ENCODE peak calls at places on chromosomes 11 and 22, in ten cellular contexts. X is activated CD4-positive, alpha-beta T cell treated with anti-CD3 and anti-CD28 coated beads, Interleukin-2, amount 50 U/mL, for 4 hours; Y is stimulated activated CD8-positive, alpha-beta memory T cell treated with anti-CD3 and anti-CD28 coated beads, Interleukin-12 subunit alpha, Interleukin-12 subunit beta, amount 100 ng/mL, for 4 hours; P is HL-60; T is AG04450; Q is amniotic stem cell; G is A549; B is fibroblast of the aortic adventitia; F is GM20000; C is breast epithelium. M is an unnamed sample.

GRCh38 chr11:35812850-35813249 is 131.0 kb upstream of the LDLRAD3 start:
- DNase-seq in X (no peak), Y (no peak), P (no peak), T (no peak), Q (no peak), G (no peak), B (peak), F (no peak), C (no peak), M (no peak)

GRCh38 chr22:47032091-47032943 is 269.9 kb downstream of the TBC1D22A start:
- DNase-seq in X (no peak), Y (no peak), P (no peak), T (no peak), Q (no peak), G (no peak), B (no peak), F (no peak), C (no peak), M (no peak)

GRCh38 chr11:119409731-119410130 is 13.2 kb downstream of the THY1 start:
- DNase-seq in X (no peak), Y (no peak), P (no peak), T (no peak), Q (no peak), G (no peak), B (no peak), F (no peak), C (no peak), M (no peak)

GRCh38 chr11:95058622-95059021 is 8.1 kb upstream of the SRSF8 start:
- DNase-seq in X (no peak), Y (no peak), P (no peak), T (no peak), Q (no peak), G (no peak), B (no peak), F (no peak), C (no peak), M (no peak)

GRCh38 chr11:26297179-26297970 is 34.6 kb upstream of the ANO3 start:
- DNase-seq in X (no peak), Y (no peak), P (peak), T (peak), Q (no peak), G (peak), B (peak), F (peak), C (no peak), M (peak)

GRCh38 chr22:30573594-30574094 is 821 bp downstream of the GAL3ST1 start:
- DNase-seq in X (no peak), Y (no peak), P (no peak), T (no peak), Q (no peak), G (no peak), B (no peak), F (no peak), C (no peak), M (no peak)

GRCh38 chr11:95780544-95780943 is 9.0 kb downstream of the FAM76B start:
- DNase-seq in X (no peak), Y (no peak), P (no peak), T (no peak), Q (no peak), G (no peak), B (no peak), F (no peak), C (no peak), M (no peak)

GRCh38 chr11:101487775-101488174 is 96.0 kb downstream of the TRPC6 start:
- DNase-seq in X (no peak), Y (no peak), P (no peak), T (peak), Q (peak), G (no peak), B (peak), F (no peak), C (no peak), M (no peak)

GRCh38 chr11:134524876-134525845 is 113.1 kb upstream of the B3GAT1 start:
- DNase-seq in X (no peak), Y (no peak), P (no peak), T (no peak), Q (no peak), G (no peak), B (no peak), F (no peak), C (peak), M (no peak)

GRCh38 chr11:126696976-126697375 is 303.6 kb downstream of the KIRREL3 start:
- DNase-seq in X (no peak), Y (no peak), P (no peak), T (no peak), Q (no peak), G (no peak), B (no peak), F (no peak), C (no peak), M (no peak)

GRCh38 chr11:47611240-47611863 is 17.1 kb upstream of the C1QTNF4 start:
- DNase-seq in X (no peak), Y (no peak), P (peak), T (no peak), Q (no peak), G (no peak), B (no peak), F (peak), C (no peak), M (no peak)

GRCh38 chr11:127451852-127452251 is 451.3 kb upstream of the KIRREL3 start:
- DNase-seq in X (no peak), Y (no peak), P (no peak), T (no peak), Q (no peak), G (no peak), B (no peak), F (no peak), C (no peak), M (no peak)

GRCh38 chr22:39090426-39091064 is 6.5 kb upstream of the APOBEC3H start:
- DNase-seq in X (peak), Y (peak), P (no peak), T (no peak), Q (no peak), G (no peak), B (no peak), F (no peak), C (no peak), M (no peak)

GRCh38 chr11:60718524-60719316 is 5.8 kb upstream of the MS4A18 start:
- DNase-seq in X (no peak), Y (no peak), P (no peak), T (no peak), Q (no peak), G (no peak), B (no peak), F (no peak), C (no peak), M (no peak)

GRCh38 chr11:23988381-23989006 is 508.4 kb upstream of the LUZP2 start:
- DNase-seq in X (no peak), Y (no peak), P (no peak), T (peak), Q (no peak), G (no peak), B (peak), F (no peak), C (no peak), M (no peak)

GRCh38 chr11:8652140-8652539 is 30.3 kb downstream of the TRIM66 start:
- DNase-seq in X (no peak), Y (no peak), P (no peak), T (peak), Q (peak), G (no peak), B (peak), F (no peak), C (no peak), M (peak)

GRCh38 chr11:9053631-9054030 is 37.8 kb downstream of the SCUBE2 start:
- DNase-seq in X (no peak), Y (no peak), P (no peak), T (peak), Q (no peak), G (no peak), B (peak), F (no peak), C (no peak), M (peak)

GRCh38 chr11:112355726-112356125 is 95.1 kb upstream of the PLET1 start:
- DNase-seq in X (no peak), Y (no peak), P (peak), T (no peak), Q (no peak), G (no peak), B (peak), F (no peak), C (no peak), M (no peak)

GRCh38 chr11:125227151-125227550 is 62.6 kb downstream of the PKNOX2 start:
- DNase-seq in X (no peak), Y (no peak), P (no peak), T (no peak), Q (no peak), G (no peak), B (no peak), F (no peak), C (no peak), M (no peak)

GRCh38 chr11:71397328-71397860 is 50.8 kb downstream of the DHCR7 start:
- DNase-seq in X (no peak), Y (no peak), P (no peak), T (no peak), Q (no peak), G (no peak), B (no peak), F (no peak), C (no peak), M (no peak)